ENCODE peak calls at places on chromosomes 2 and 18, in five cellular contexts. Z is effector memory CD4-positive, alpha-beta T cell; Y is HCT116; L is PC-9; N is lower lobe of right lung. J is an unnamed sample. For H3K4me1, the result is how much of the 10 kb centered on the place peaks cover.

GRCh38 chr2:105078906-105079305 is 41.0 kb downstream of the MRPS9 start:
- DNase-seq in L (no peak), Y (no peak), N (no peak), Z (no peak), J (no peak)

GRCh38 chr18:12608292-12608691 is 49.6 kb downstream of the SPIRE1 start:
- DNase-seq in L (no peak), N (no peak), Z (no peak), Y (no peak), J (no peak)

GRCh38 chr18:76394780-76395476 is 100.1 kb downstream of the ZNF516 start:
- DNase-seq in N (no peak), Y (no peak), Z (no peak), L (no peak), J (no peak)

GRCh38 chr2:227608469-227609338 is 5.9 kb downstream of the SCYGR3 start:
- DNase-seq in Y (no peak), N (no peak), Z (no peak), L (no peak), J (peak)

GRCh38 chr2:237927986-237928385 is 38.8 kb upstream of the UBE2F start:
- DNase-seq in L (peak), Z (no peak), N (no peak), Y (no peak), J (no peak)

GRCh38 chr2:28623582-28624405 is 127.8 kb upstream of the PPP1CB start:
- DNase-seq in Y (no peak), L (no peak), Z (no peak), N (no peak), J (no peak)

GRCh38 chr2:36214682-36215081 is 140.9 kb upstream of the CRIM1 start:
- DNase-seq in L (no peak), N (no peak), Z (no peak), Y (no peak), J (no peak)

GRCh38 chr2:180012523-180012922 is 5.4 kb upstream of the CWC22 start:
- DNase-seq in L (no peak), Z (no peak), Y (no peak), N (no peak), J (no peak)

GRCh38 chr2:3533836-3534235 is 14.5 kb upstream of the ADI1 start:
- DNase-seq in L (no peak), Y (no peak), N (no peak), Z (no peak), J (no peak)

GRCh38 chr2:3536682-3537632 is 17.6 kb upstream of the ADI1 start:
- DNase-seq in Y (peak), N (no peak), Z (no peak), L (peak), J (no peak)

GRCh38 chr2:3535467-3535793 is 16.1 kb upstream of the ADI1 start:
- DNase-seq in Z (no peak), N (no peak), L (no peak), Y (no peak), J (no peak)

GRCh38 chr2:3534251-3534814 is 15.0 kb upstream of the ADI1 start:
- DNase-seq in Z (no peak), N (no peak), L (no peak), Y (no peak), J (no peak)

DNA sequence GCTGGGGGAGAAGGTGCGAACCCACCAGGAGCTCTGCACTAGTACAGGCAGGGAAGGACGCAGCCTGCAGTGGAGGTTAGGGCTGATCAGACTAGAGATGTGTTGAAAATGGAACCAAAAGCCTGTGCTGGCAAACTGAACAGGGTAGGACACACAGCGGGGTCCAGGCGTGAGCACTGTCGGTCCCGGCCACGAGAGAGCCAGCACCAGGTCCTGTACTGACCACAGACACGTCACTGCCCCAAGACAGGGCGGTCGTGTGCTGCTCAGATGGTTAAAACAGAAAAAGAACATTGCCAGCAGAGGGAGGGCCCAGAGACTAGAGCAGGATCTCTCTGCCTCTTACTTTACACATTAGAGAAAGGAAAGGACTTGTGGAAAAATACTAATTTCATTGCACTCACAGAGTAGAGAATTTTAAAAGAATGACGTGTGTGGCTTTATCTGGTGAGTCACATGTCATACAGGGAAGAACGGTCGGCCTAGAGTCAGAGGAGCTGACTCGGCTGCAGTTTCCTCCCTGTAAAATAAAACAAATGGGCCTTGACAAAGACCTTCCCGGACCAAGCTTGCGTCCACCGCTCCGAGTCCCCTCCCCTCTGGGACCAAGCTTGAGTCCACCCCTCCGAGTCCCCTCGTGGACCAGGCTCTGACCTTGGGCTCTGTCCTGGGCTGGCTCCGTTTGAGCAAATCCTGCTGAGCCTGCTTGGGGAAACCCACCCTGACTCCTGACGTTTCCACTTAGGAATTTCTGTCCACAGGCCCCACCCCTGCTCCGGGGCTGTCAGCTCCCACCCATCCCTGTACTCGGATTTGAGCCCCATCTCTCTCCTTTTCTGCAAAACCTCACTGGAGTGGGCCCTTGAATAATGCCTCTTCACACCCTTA is 16.7 kb upstream of the ADI1 start:
- DNase-seq in Y (peak), L (peak), N (peak), Z (no peak), J (no peak)
- H3K27ac ChIP-seq in Y (peak), L (peak), N (peak), Z (no peak), J (no peak)

GRCh38 chr2:183011741-183012140 is 26.5 kb downstream of the NCKAP1 start:
- DNase-seq in L (no peak), Z (no peak), N (no peak), Y (no peak), J (no peak)

GRCh38 chr2:183009249-183009899 is 28.9 kb downstream of the NCKAP1 start:
- DNase-seq in L (no peak), N (no peak), Y (no peak), Z (no peak), J (no peak)

GRCh38 chr2:183019718-183020442 is 18.4 kb downstream of the NCKAP1 start:
- DNase-seq in Z (no peak), L (no peak), Y (no peak), N (no peak), J (no peak)

GRCh38 chr2:183010112-183010511 is 28.1 kb downstream of the NCKAP1 start:
- DNase-seq in L (no peak), Z (no peak), Y (peak), N (no peak), J (no peak)

DNA sequence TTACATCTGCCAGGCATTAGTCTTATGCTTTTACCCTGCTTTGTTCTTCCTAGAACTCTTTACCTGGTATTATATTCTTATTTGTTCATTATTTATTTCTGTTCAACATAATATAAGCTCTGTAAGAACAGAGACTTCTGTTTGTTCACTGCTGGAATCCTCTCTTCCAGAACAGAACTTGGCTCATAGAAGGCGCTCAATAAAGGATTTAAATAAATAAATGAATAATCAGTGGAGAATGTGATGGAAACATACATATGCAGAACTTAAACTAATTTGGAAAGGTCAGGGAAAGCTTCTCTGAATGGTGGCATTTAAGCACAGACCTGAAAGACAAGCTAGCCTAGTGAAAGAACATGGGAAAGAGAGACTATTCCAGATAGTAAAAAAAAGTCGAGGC is 24.3 kb downstream of the NCKAP1 start:
- DNase-seq in Z (no peak), N (no peak), Y (no peak), L (no peak), J (no peak)
- H3K4me1 ChIP-seq in Z (under half), N (under half), Y (under half), L (under half), J (under half)

GRCh38 chr2:225108805-225109204 is 66.5 kb upstream of the DOCK10 start:
- DNase-seq in N (no peak), Y (no peak), L (no peak), Z (no peak), J (no peak)
- H3K27ac ChIP-seq in N (no peak), Y (no peak), L (no peak), Z (no peak), J (no peak)

GRCh38 chr2:161119483-161119882 is 40.7 kb upstream of the TANK start:
- DNase-seq in L (no peak), Y (no peak), N (no peak), Z (no peak), J (no peak)
- H3K4me1 ChIP-seq in L (under half), Y (under half), N (under half), Z (under half), J (under half)